ENCODE peak calls at places on chromosomes 12 and 14, in eight cellular contexts. One of them, this sample, is unnamed.

GRCh38 chr12:76740501-76740900 is 23.4 kb upstream of the ZDHHC17 start:
- DNase-seq in neural progenitor cell: no peak
- DNase-seq in pancreas: no peak
- DNase-seq in HCT116: no peak
- DNase-seq in spleen: no peak
- DNase-seq in esophagus squamous epithelium: no peak
- DNase-seq in cardiac muscle cell: no peak
- DNase-seq in brain microvascular endothelial cell: no peak
- DNase-seq in this sample: no peak

GRCh38 chr14:63178912-63179311 is 25.3 kb upstream of the RHOJ start:
- DNase-seq in spleen: no peak
- DNase-seq in brain microvascular endothelial cell: peak; percentile 24
- DNase-seq in cardiac muscle cell: no peak
- DNase-seq in pancreas: no peak
- DNase-seq in neural progenitor cell: no peak
- DNase-seq in esophagus squamous epithelium: no peak
- DNase-seq in HCT116: no peak
- DNase-seq in this sample: no peak

GRCh38 chr12:52090291-52090690 is 10.8 kb downstream of the SMIM41 start:
- DNase-seq in esophagus squamous epithelium: no peak
- DNase-seq in neural progenitor cell: no peak
- DNase-seq in brain microvascular endothelial cell: no peak
- DNase-seq in HCT116: no peak
- DNase-seq in pancreas: no peak
- DNase-seq in cardiac muscle cell: no peak
- DNase-seq in spleen: no peak
- DNase-seq in this sample: no peak

GRCh38 chr14:20560961-20561360 is at the start of gene RNASE9:
- DNase-seq in HCT116: no peak
- DNase-seq in pancreas: no peak
- DNase-seq in brain microvascular endothelial cell: no peak
- DNase-seq in spleen: no peak
- DNase-seq in neural progenitor cell: no peak
- DNase-seq in esophagus squamous epithelium: no peak
- DNase-seq in cardiac muscle cell: no peak
- DNase-seq in this sample: no peak

GRCh38 chr14:60509438-60510253 is 700 bp downstream of the SIX6 start:
- DNase-seq in esophagus squamous epithelium: no peak
- DNase-seq in neural progenitor cell: peak; percentile 68
- DNase-seq in brain microvascular endothelial cell: no peak
- DNase-seq in cardiac muscle cell: no peak
- DNase-seq in spleen: no peak
- DNase-seq in HCT116: no peak
- DNase-seq in pancreas: no peak
- DNase-seq in this sample: no peak

GRCh38 chr12:121522962-121523361 is 57.9 kb downstream of the KDM2B start:
- DNase-seq in brain microvascular endothelial cell: no peak
- DNase-seq in esophagus squamous epithelium: no peak
- DNase-seq in pancreas: no peak
- DNase-seq in spleen: no peak
- DNase-seq in neural progenitor cell: no peak
- DNase-seq in HCT116: no peak
- DNase-seq in cardiac muscle cell: no peak
- DNase-seq in this sample: no peak

GRCh38 chr14:100907240-100907639 is 3.7 kb upstream of the RTL1 start:
- DNase-seq in cardiac muscle cell: no peak
- DNase-seq in pancreas: no peak
- DNase-seq in neural progenitor cell: no peak
- DNase-seq in spleen: no peak
- DNase-seq in HCT116: no peak
- DNase-seq in esophagus squamous epithelium: no peak
- DNase-seq in brain microvascular endothelial cell: no peak
- DNase-seq in this sample: no peak

GRCh38 chr12:80472912-80473500 is 29.0 kb downstream of the PTPRQ start:
- DNase-seq in spleen: no peak
- DNase-seq in esophagus squamous epithelium: no peak
- DNase-seq in neural progenitor cell: peak; percentile 61
- DNase-seq in HCT116: peak; percentile 53
- DNase-seq in cardiac muscle cell: peak; percentile 52
- DNase-seq in pancreas: no peak
- DNase-seq in brain microvascular endothelial cell: peak; percentile 76
- DNase-seq in this sample: no peak

GRCh38 chr14:50116986-50117385 is 614 bp upstream of the VCPKMT start:
- DNase-seq in pancreas: no peak
- DNase-seq in neural progenitor cell: no peak
- DNase-seq in spleen: no peak
- DNase-seq in brain microvascular endothelial cell: no peak
- DNase-seq in cardiac muscle cell: no peak
- DNase-seq in HCT116: no peak
- DNase-seq in esophagus squamous epithelium: no peak
- DNase-seq in this sample: no peak

GRCh38 chr12:101172316-101172715 is 37.7 kb downstream of the SLC5A8 start:
- DNase-seq in brain microvascular endothelial cell: no peak
- DNase-seq in spleen: no peak
- DNase-seq in HCT116: no peak
- DNase-seq in neural progenitor cell: peak; percentile 71
- DNase-seq in pancreas: no peak
- DNase-seq in esophagus squamous epithelium: no peak
- DNase-seq in cardiac muscle cell: peak; percentile 66
- DNase-seq in this sample: no peak

GRCh38 chr14:89571502-89571901 is 154.5 kb upstream of the FOXN3 start:
- DNase-seq in spleen: no peak
- DNase-seq in neural progenitor cell: no peak
- DNase-seq in cardiac muscle cell: no peak
- DNase-seq in esophagus squamous epithelium: no peak
- DNase-seq in HCT116: no peak
- DNase-seq in brain microvascular endothelial cell: no peak
- DNase-seq in pancreas: no peak
- DNase-seq in this sample: no peak

GRCh38 chr12:10214877-10215267 is 2.2 kb downstream of the GABARAPL1 start:
- DNase-seq in spleen: no peak
- DNase-seq in HCT116: no peak
- DNase-seq in brain microvascular endothelial cell: no peak
- DNase-seq in cardiac muscle cell: no peak
- DNase-seq in esophagus squamous epithelium: no peak
- DNase-seq in neural progenitor cell: no peak
- DNase-seq in pancreas: no peak
- DNase-seq in this sample: no peak

GRCh38 chr14:54177009-54177408 is 219.8 kb upstream of the CDKN3 start:
- DNase-seq in spleen: no peak
- DNase-seq in pancreas: no peak
- DNase-seq in esophagus squamous epithelium: no peak
- DNase-seq in HCT116: no peak
- DNase-seq in brain microvascular endothelial cell: no peak
- DNase-seq in neural progenitor cell: no peak
- DNase-seq in cardiac muscle cell: no peak
- DNase-seq in this sample: no peak

GRCh38 chr14:97179573-97179972 is 382.4 kb downstream of the VRK1 start:
- DNase-seq in brain microvascular endothelial cell: no peak
- DNase-seq in spleen: no peak
- DNase-seq in esophagus squamous epithelium: no peak
- DNase-seq in HCT116: no peak
- DNase-seq in cardiac muscle cell: no peak
- DNase-seq in pancreas: no peak
- DNase-seq in neural progenitor cell: no peak
- DNase-seq in this sample: no peak

GRCh38 chr12:98151984-98152383 is 363.4 kb upstream of the TMPO start:
- DNase-seq in brain microvascular endothelial cell: no peak
- DNase-seq in HCT116: no peak
- DNase-seq in esophagus squamous epithelium: no peak
- DNase-seq in spleen: no peak
- DNase-seq in pancreas: no peak
- DNase-seq in cardiac muscle cell: no peak
- DNase-seq in neural progenitor cell: no peak
- DNase-seq in this sample: no peak

GRCh38 chr12:112418596-112419268 is at the start of gene PTPN11:
- DNase-seq in pancreas: peak; percentile 82
- DNase-seq in neural progenitor cell: peak; percentile 93
- DNase-seq in cardiac muscle cell: peak; percentile 88
- DNase-seq in brain microvascular endothelial cell: peak; percentile 76
- DNase-seq in HCT116: peak; percentile 45
- DNase-seq in esophagus squamous epithelium: peak; percentile 25
- DNase-seq in spleen: peak; percentile 97
- DNase-seq in this sample: peak; percentile 91

GRCh38 chr12:112419269-112420133 is 754 bp downstream of the PTPN11 start:
- DNase-seq in esophagus squamous epithelium: no peak
- DNase-seq in cardiac muscle cell: peak; percentile 79
- DNase-seq in pancreas: peak; percentile 68
- DNase-seq in HCT116: no peak
- DNase-seq in brain microvascular endothelial cell: peak; percentile 72
- DNase-seq in neural progenitor cell: peak; percentile 75
- DNase-seq in spleen: no peak
- DNase-seq in this sample: peak; percentile 88

GRCh38 chr12:112421363-112421762 is 2.6 kb downstream of the PTPN11 start:
- DNase-seq in brain microvascular endothelial cell: no peak
- DNase-seq in spleen: no peak
- DNase-seq in esophagus squamous epithelium: no peak
- DNase-seq in cardiac muscle cell: no peak
- DNase-seq in HCT116: no peak
- DNase-seq in neural progenitor cell: no peak
- DNase-seq in pancreas: no peak
- DNase-seq in this sample: no peak

GRCh38 chr12:112422531-112422930 is 3.8 kb downstream of the PTPN11 start:
- DNase-seq in spleen: no peak
- DNase-seq in brain microvascular endothelial cell: no peak
- DNase-seq in cardiac muscle cell: no peak
- DNase-seq in pancreas: no peak
- DNase-seq in neural progenitor cell: no peak
- DNase-seq in esophagus squamous epithelium: no peak
- DNase-seq in HCT116: no peak
- DNase-seq in this sample: no peak

GRCh38 chr12:112420740-112421139 is 2.0 kb downstream of the PTPN11 start:
- DNase-seq in neural progenitor cell: no peak
- DNase-seq in esophagus squamous epithelium: no peak
- DNase-seq in cardiac muscle cell: no peak
- DNase-seq in brain microvascular endothelial cell: no peak
- DNase-seq in pancreas: no peak
- DNase-seq in spleen: no peak
- DNase-seq in HCT116: no peak
- DNase-seq in this sample: no peak
- H3K4me3 ChIP-seq in neural progenitor cell: no peak overlapping the region
- H3K4me3 ChIP-seq in esophagus squamous epithelium: no peak overlapping the region
- H3K4me3 ChIP-seq in cardiac muscle cell: no peak overlapping the region
- H3K4me3 ChIP-seq in brain microvascular endothelial cell: no peak overlapping the region
- H3K4me3 ChIP-seq in pancreas: no peak overlapping the region
- H3K4me3 ChIP-seq in spleen: no peak overlapping the region
- H3K4me3 ChIP-seq in HCT116: no peak overlapping the region
- H3K4me3 ChIP-seq in this sample: no peak overlapping the region

DNA sequence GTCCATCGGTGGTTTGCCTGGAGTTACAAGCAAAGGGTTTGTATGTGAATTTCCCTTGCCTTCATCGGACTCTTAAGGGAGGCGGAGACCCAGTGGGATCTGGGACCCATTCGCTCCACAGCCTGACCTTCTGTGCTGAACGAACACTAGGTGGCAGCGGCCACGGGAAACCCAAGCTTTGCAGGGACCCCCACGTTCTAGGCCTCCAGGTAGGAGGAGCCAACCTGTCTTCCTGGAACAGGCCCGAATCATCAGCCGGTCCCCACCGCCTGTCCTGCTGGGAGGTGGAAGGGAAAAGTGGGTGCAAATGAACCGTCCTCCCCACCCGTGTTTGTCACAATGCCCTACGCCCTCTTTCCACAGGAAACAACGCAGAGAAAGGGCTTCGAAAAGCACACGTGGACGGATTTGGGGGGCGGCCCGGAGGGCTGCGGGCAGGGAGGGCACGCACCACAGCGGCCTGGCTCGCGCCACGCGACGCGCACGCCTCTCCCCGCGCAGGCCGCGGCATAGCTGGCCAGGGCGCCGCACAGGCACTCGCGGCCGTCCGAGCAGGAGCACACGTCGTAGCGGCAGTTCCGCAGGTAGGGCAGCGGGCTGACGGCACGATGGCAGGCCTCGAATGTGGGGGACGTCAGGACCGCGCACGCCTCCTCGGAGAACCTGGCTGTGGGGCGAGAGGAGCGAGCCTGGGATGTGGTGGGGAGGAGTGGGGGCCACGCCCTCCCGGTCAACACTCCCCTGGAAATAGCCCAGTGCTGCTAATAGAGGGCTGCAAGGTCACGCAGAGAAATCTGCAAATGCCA is 67.9 kb downstream of the VWF start:
- DNase-seq in esophagus squamous epithelium: no peak
- DNase-seq in spleen: no peak
- DNase-seq in brain microvascular endothelial cell: no peak
- DNase-seq in neural progenitor cell: peak; percentile 67
- DNase-seq in pancreas: no peak
- DNase-seq in cardiac muscle cell: peak; percentile 52
- DNase-seq in HCT116: peak; percentile 21
- DNase-seq in this sample: no peak
- TF ChIP-seq CTCF in esophagus squamous epithelium: peak; percentile 30
- TF ChIP-seq CTCF in spleen: no peak
- TF ChIP-seq CTCF in brain microvascular endothelial cell: peak; percentile 64
- TF ChIP-seq CTCF in neural progenitor cell: peak; percentile 51
- TF ChIP-seq CTCF in pancreas: no peak
- TF ChIP-seq CTCF in cardiac muscle cell: peak; percentile 56
- TF ChIP-seq CTCF in HCT116: peak; percentile 52
- TF ChIP-seq CTCF in this sample: no peak

DNA sequence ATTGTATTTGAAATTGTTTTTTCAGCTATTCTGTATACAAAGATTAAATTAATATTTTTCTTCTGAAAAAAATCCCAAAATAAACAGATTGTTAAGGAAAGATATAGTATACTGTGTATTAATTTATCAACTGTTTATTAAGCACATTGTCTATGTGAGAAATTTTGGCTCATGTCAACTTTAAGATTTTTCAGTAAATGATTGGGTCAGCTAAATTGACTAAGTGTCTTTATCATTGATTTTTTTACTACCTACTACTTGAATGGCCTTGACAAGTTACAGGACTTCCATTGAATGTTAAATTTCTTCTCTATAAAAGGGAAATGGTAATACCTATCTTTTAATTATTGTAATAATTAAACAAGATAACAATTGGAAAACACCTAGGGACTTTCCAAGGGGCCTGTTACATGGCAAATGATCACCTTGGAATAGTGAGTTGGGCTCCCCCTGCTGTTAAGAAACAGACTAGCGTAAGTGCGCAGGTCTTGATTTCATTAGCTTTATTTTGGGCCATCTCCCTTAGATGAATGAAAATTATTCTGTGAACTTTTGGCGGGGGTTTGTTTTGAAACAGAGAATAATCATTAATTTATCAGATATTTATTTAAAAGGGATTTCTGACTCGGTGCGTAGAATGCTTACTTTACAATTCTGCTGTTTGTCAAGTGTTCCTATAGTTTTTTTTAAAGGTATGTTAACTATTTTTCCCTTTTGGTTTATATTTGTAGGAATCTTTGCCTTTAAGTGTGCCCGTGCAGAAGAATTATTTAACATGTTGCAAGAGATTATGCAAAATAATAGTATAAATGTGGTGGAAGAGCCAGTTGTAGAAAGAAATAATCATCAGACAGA is 14.5 kb upstream of the CCT2 start:
- DNase-seq in neural progenitor cell: peak; percentile 82
- DNase-seq in spleen: no peak
- DNase-seq in esophagus squamous epithelium: no peak
- DNase-seq in cardiac muscle cell: peak; percentile 81
- DNase-seq in pancreas: peak; percentile 43
- DNase-seq in brain microvascular endothelial cell: peak; percentile 64
- DNase-seq in HCT116: peak; percentile 66
- DNase-seq in this sample: no peak
- H3K27ac ChIP-seq in neural progenitor cell: no peak overlapping the region
- H3K27ac ChIP-seq in spleen: no peak overlapping the region
- H3K27ac ChIP-seq in esophagus squamous epithelium: no peak overlapping the region
- H3K27ac ChIP-seq in cardiac muscle cell: no peak overlapping the region
- H3K27ac ChIP-seq in pancreas: no peak overlapping the region
- H3K27ac ChIP-seq in brain microvascular endothelial cell: no peak overlapping the region
- H3K27ac ChIP-seq in HCT116: peak overlapping the region; percentile 65
- H3K27ac ChIP-seq in this sample: no peak overlapping the region

GRCh38 chr12:106759526-106760183 is 14.8 kb upstream of the RIC8B start:
- DNase-seq in brain microvascular endothelial cell: no peak
- DNase-seq in spleen: no peak
- DNase-seq in esophagus squamous epithelium: no peak
- DNase-seq in pancreas: no peak
- DNase-seq in cardiac muscle cell: no peak
- DNase-seq in neural progenitor cell: no peak
- DNase-seq in HCT116: no peak
- DNase-seq in this sample: no peak
- H3K4me3 ChIP-seq in brain microvascular endothelial cell: no peak overlapping the region
- H3K4me3 ChIP-seq in spleen: no peak overlapping the region
- H3K4me3 ChIP-seq in esophagus squamous epithelium: no peak overlapping the region
- H3K4me3 ChIP-seq in pancreas: no peak overlapping the region
- H3K4me3 ChIP-seq in cardiac muscle cell: no peak overlapping the region
- H3K4me3 ChIP-seq in neural progenitor cell: no peak overlapping the region
- H3K4me3 ChIP-seq in HCT116: no peak overlapping the region
- H3K4me3 ChIP-seq in this sample: peak overlapping the region; percentile 33

This sample was measured in coronary artery.